ENCODE peak calls at places on chromosomes 5 and 9, in six cellular contexts. O is spleen, F is ovary, X is A549, U is NB4, L is H54. D is an unnamed sample.

GRCh38 chr5:51389582-51390463 is 6.6 kb downstream of the ISL1 start:
- DNase-seq in O (no peak), F (no peak), X (no peak), U (no peak), L (no peak), D (no peak)

GRCh38 chr9:93149361-93149760 is 15.3 kb upstream of the NINJ1 start:
- DNase-seq in O (no peak), F (no peak), X (no peak), U (no peak), L (no peak), D (no peak)

GRCh38 chr9:115877852-115878450 is 275.6 kb upstream of the PAPPA start:
- DNase-seq in O (no peak), F (no peak), X (no peak), U (no peak), L (no peak), D (no peak)

GRCh38 chr9:95810814-95811213 is 64.7 kb upstream of the ERCC6L2 start:
- DNase-seq in O (no peak), F (no peak), X (no peak), U (no peak), L (no peak), D (no peak)

GRCh38 chr9:27212191-27212590 is 84.8 kb downstream of the EQTN start:
- DNase-seq in O (no peak), F (no peak), X (no peak), U (no peak), L (no peak), D (no peak)

GRCh38 chr9:105150991-105151685 is 93.3 kb upstream of the SLC44A1 start:
- DNase-seq in O (no peak), F (no peak), X (peak; percentile 23), U (no peak), L (peak; percentile 47), D (no peak)

GRCh38 chr9:136311433-136312375 is 7.8 kb upstream of the CCDC187 start:
- DNase-seq in O (no peak), F (no peak), X (peak; percentile 42), U (peak; percentile 47), L (peak; percentile 86), D (no peak)

GRCh38 chr5:150653762-150654158 is 7.3 kb upstream of the MYOZ3 start:
- DNase-seq in O (no peak), F (no peak), X (no peak), U (no peak), L (no peak), D (no peak)

GRCh38 chr5:80318212-80318611 is 1.6 kb upstream of the SPZ1 start:
- DNase-seq in O (no peak), F (peak; percentile 47), X (no peak), U (no peak), L (no peak), D (no peak)

DNA sequence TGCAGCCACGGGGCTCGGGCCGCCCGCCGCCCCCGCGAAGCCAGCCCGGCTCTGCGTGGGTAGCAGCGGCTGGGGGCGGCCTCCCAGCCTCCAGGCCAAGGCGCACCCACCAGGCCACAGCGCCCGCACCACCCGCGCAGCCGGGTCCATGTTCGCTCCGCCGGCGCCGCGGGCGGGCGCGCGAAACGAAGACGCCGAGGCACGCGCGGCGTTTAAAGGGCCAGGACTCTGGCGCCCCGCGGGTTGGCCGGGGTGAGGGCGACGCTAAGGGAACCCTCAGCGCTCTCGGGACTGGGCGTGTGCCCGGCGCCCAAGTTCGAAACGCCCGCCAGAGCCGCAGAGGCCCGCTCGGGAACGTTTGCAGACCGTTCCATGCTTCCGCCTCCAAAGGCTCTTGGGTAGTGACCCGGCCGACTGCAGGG is at the start of gene PTGES2:
- DNase-seq in O (peak; percentile 97), F (peak; percentile 75), X (peak; percentile 88), U (peak; percentile 90), L (peak; percentile 93), D (peak; percentile 95)
- TF ChIP-seq POLR2A in O (no peak), F (peak; percentile 14), X (peak; percentile 48), U (peak; percentile 29), L (peak; percentile 48), D (no peak)

DNA sequence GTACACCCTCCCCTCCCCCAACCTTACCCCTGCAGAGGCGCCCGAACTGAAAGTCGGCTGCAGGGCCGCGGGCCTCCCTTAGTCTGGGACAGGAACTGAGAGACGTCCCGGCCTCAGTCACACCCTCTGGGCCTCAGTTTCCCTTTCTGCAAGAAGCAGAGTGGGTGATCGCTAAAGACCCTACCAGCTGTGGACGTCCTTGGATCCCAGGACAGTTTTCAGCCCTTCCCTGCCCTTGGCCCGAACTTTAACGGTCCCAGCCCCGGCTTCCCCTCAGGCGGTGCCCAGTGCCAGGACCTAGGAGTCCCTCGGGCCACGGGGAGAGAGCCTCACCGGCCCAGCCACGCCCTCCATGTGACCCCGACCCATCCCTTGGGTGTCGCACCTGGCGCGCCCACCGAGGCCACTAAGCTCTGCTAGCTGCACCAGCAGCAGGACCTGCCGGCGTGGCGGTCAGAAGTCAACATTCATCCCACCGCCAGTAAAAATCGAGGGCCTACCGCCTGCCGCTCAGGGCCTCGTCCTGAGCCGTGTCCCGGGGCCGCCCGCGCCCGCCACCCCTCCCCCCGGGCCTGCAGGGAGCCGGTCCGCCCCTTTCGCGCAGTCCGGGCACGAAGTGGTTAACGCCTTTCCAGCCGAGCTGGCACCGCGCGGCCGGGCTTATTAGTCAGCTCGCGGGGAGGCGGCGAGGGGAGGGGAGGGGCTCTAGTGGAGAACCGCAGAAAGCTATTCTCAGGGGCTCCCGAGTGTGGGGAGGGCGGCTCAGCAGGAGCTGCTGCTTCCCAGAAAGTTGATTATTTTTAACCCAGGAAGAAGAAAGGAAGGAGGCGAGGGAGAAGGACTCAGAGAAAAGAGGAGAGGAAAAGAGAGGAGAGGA is 124.5 kb downstream of the C9orf50 start:
- DNase-seq in O (peak; percentile 93), F (peak; percentile 97), X (peak; percentile 94), U (peak; percentile 89), L (no peak), D (peak; percentile 93)
- TF ChIP-seq POLR2A in O (no peak), F (peak; percentile 88), X (peak; percentile 34), U (no peak), L (peak; percentile 17), D (peak; percentile 56)

GRCh38 chr5:112862085-112862484 is 998 bp downstream of the SRP19 start:
- DNase-seq in O (no peak), F (no peak), X (no peak), U (no peak), L (no peak), D (no peak)

GRCh38 chr5:112863549-112863948 is 2.5 kb downstream of the SRP19 start:
- DNase-seq in O (no peak), F (no peak), X (no peak), U (no peak), L (no peak), D (no peak)

GRCh38 chr5:112857866-112858265 is 3.2 kb upstream of the SRP19 start:
- DNase-seq in O (no peak), F (no peak), X (no peak), U (no peak), L (no peak), D (no peak)

GRCh38 chr5:112861638-112861985 is 525 bp downstream of the SRP19 start:
- DNase-seq in O (no peak), F (no peak), X (no peak), U (no peak), L (no peak), D (no peak)

GRCh38 chr5:112860929-112861637 is at the start of gene SRP19:
- DNase-seq in O (peak; percentile 97), F (peak; percentile 93), X (peak; percentile 98), U (peak; percentile 96), L (peak; percentile 93), D (peak; percentile 99)
- TF ChIP-seq POLR2A in O (no peak), F (peak; percentile 50), X (peak; percentile 45), U (peak; percentile 71), L (no peak), D (no peak)

GRCh38 chr5:67014191-67014590 is 182.4 kb downstream of the CD180 start:
- DNase-seq in O (no peak), F (no peak), X (no peak), U (no peak), L (no peak), D (no peak)

GRCh38 chr5:67013719-67014118 is 182.9 kb downstream of the CD180 start:
- DNase-seq in O (no peak), F (no peak), X (no peak), U (no peak), L (no peak), D (no peak)

GRCh38 chr5:67011422-67011821 is 185.2 kb downstream of the CD180 start:
- DNase-seq in O (no peak), F (no peak), X (no peak), U (no peak), L (no peak), D (no peak)

GRCh38 chr5:67010684-67011409 is 185.8 kb downstream of the CD180 start:
- DNase-seq in O (no peak), F (no peak), X (no peak), U (no peak), L (peak; percentile 23), D (peak; percentile 84)

GRCh38 chr5:67012241-67012640 is 184.4 kb downstream of the CD180 start:
- DNase-seq in O (no peak), F (no peak), X (no peak), U (no peak), L (no peak), D (no peak)
- TF ChIP-seq POLR2A in O (no peak), F (no peak), X (no peak), U (no peak), L (no peak), D (no peak)

GRCh38 chr9:89374176-89374575 is 55.9 kb downstream of the SECISBP2 start:
- DNase-seq in O (no peak), F (no peak), X (no peak), U (peak; percentile 34), L (no peak), D (no peak)
- TF ChIP-seq POLR2A in O (no peak), F (no peak), X (no peak), U (no peak), L (no peak), D (no peak)

GRCh38 chr5:115169392-115170127 is at the start of gene TRIM36:
- DNase-seq in O (peak; percentile 97), F (peak; percentile 88), X (peak; percentile 94), U (peak; percentile 97), L (peak; percentile 93), D (peak; percentile 97)
- TF ChIP-seq POLR2A in O (no peak), F (peak; percentile 52), X (peak; percentile 48), U (peak; percentile 47), L (peak; percentile 82), D (no peak)

D was measured in lower leg skin.